ENCODE peak calls at places on chromosomes 2 and 18, in four cellular contexts. S is activated T-cell treated with anti-CD3 and anti-CD28 coated beads, Interleukin-2, amount 50 U/mL, for 1 hour; T is stimulated activated CD4-positive, alpha-beta T cell treated with anti-CD3 and anti-CD28 coated beads, TNF-alpha, amount 100 ng/mL, for 1 hour; C is AG10803. X is an unnamed sample.

GRCh38 chr2:1974391-1974790 is 230.1 kb upstream of the PXDN start:
- DNase-seq in S (no peak), T (no peak), C (peak), X (no peak)

GRCh38 chr2:136175466-136175865 is 57.5 kb upstream of the CXCR4 start:
- DNase-seq in S (no peak), T (no peak), C (no peak), X (no peak)

GRCh38 chr18:62877448-62878221 is 162.3 kb downstream of the PHLPP1 start:
- DNase-seq in S (no peak), T (no peak), C (peak), X (no peak)

GRCh38 chr2:88452151-88452851 is at the start of gene FOXI3:
- DNase-seq in S (peak), T (no peak), C (no peak), X (no peak)

GRCh38 chr18:37836571-37836970 is 271.0 kb upstream of the CELF4 start:
- DNase-seq in S (no peak), T (no peak), C (no peak), X (no peak)

GRCh38 chr2:133317161-133317560 is 251.1 kb downstream of the NCKAP5 start:
- DNase-seq in S (no peak), T (no peak), C (no peak), X (no peak)

GRCh38 chr18:70490008-70490933 is 201.4 kb downstream of the SOCS6 start:
- DNase-seq in S (no peak), T (no peak), C (peak), X (peak)

GRCh38 chr2:33577660-33578059 is 21.4 kb downstream of the FAM98A start:
- DNase-seq in S (no peak), T (no peak), C (peak), X (no peak)

GRCh38 chr18:54149078-54149697 is 75.3 kb downstream of the MBD2 start:
- DNase-seq in S (no peak), T (no peak), C (peak), X (no peak)

GRCh38 chr2:109129356-109129920 is 433 bp downstream of the SH3RF3 start:
- DNase-seq in S (peak), T (no peak), C (peak), X (no peak)

GRCh38 chr2:41948397-41948763 is 99.4 kb upstream of the PKDCC start:
- DNase-seq in S (no peak), T (no peak), C (no peak), X (no peak)

GRCh38 chr2:281381-281780 is 6.5 kb downstream of the ALKAL2 start:
- DNase-seq in S (no peak), T (no peak), C (no peak), X (no peak)

GRCh38 chr18:12046751-12047335 is 46.8 kb upstream of the ANKRD62 start:
- DNase-seq in S (no peak), T (no peak), C (no peak), X (no peak)

GRCh38 chr18:72375628-72376027 is 168.5 kb downstream of the CBLN2 start:
- DNase-seq in S (no peak), T (no peak), C (peak), X (peak)

GRCh38 chr2:108612514-108613183 is 78.4 kb downstream of the LIMS1 start:
- DNase-seq in S (peak), T (no peak), C (no peak), X (no peak)

GRCh38 chr18:45777393-45777792 is 48.1 kb upstream of the SIGLEC15 start:
- DNase-seq in S (no peak), T (no peak), C (peak), X (no peak)

GRCh38 chr2:9649261-9649660 is 18.5 kb upstream of the YWHAQ start:
- DNase-seq in S (no peak), T (no peak), C (no peak), X (no peak)

X was measured in NCI-H2107.